ENCODE peak calls at places on chromosomes 6 and 20, in four cellular contexts. N, Q, O and X are unnamed samples.

GRCh38 chr6:31317036-31317435 is 39.9 kb downstream of the HLA-B start:
- DNase-seq in N (no peak), Q (no peak), O (no peak), X (no peak)

GRCh38 chr6:106275692-106276091 is 49.9 kb downstream of the ATG5 start:
- DNase-seq in N (no peak), Q (no peak), O (no peak), X (no peak)

GRCh38 chr6:19719691-19720127 is 117.5 kb upstream of the ID4 start:
- DNase-seq in N (no peak), Q (no peak), O (no peak), X (no peak)

GRCh38 chr6:11246722-11247121 is 14.3 kb upstream of the NEDD9 start:
- DNase-seq in N (no peak), Q (no peak), O (no peak), X (no peak)

GRCh38 chr6:156347251-156348049 is 429.7 kb upstream of the ARID1B start:
- DNase-seq in N (no peak), Q (no peak), O (no peak), X (no peak)

GRCh38 chr6:54617730-54618129 is 228.8 kb upstream of the FAM83B start:
- DNase-seq in N (no peak), Q (no peak), O (no peak), X (no peak)

GRCh38 chr6:106973018-106973840 is 1.3 kb downstream of the CD24 start:
- DNase-seq in N (no peak), Q (no peak), O (peak; percentile 11), X (no peak)

GRCh38 chr6:112690497-112691202 is 343.5 kb downstream of the RFPL4B start:
- DNase-seq in N (no peak), Q (no peak), O (peak; percentile 2), X (no peak)

GRCh38 chr6:13729891-13730290 is 18.3 kb upstream of the RANBP9 start:
- DNase-seq in N (no peak), Q (no peak), O (no peak), X (no peak)

GRCh38 chr6:71351190-71351589 is 62.6 kb downstream of the OGFRL1 start:
- DNase-seq in N (no peak), Q (no peak), O (no peak), X (no peak)

GRCh38 chr20:38692436-38693411 is 31.6 kb upstream of the SLC32A1 start:
- DNase-seq in N (peak; percentile 69), Q (peak; percentile 39), O (no peak), X (peak; percentile 68)

GRCh38 chr6:134345780-134346179 is 27.9 kb upstream of the SGK1 start:
- DNase-seq in N (no peak), Q (no peak), O (no peak), X (no peak)

GRCh38 chr20:38326309-38326708 is 20.0 kb upstream of the LBP start:
- DNase-seq in N (no peak), Q (no peak), O (no peak), X (no peak)

GRCh38 chr6:88238065-88238464 is 71.9 kb upstream of the CNR1 start:
- DNase-seq in N (peak; percentile 12), Q (peak; percentile 40), O (no peak), X (no peak)

GRCh38 chr6:7805828-7806227 is 79.9 kb downstream of the BMP6 start:
- DNase-seq in N (no peak), Q (no peak), O (no peak), X (no peak)

GRCh38 chr6:29828471-29828797 is 809 bp downstream of the HLA-G start:
- DNase-seq in N (no peak), Q (no peak), O (no peak), X (no peak)

GRCh38 chr20:48821261-48821910 is 6.4 kb downstream of the PREX1 start:
- DNase-seq in N (no peak), Q (no peak), O (no peak), X (no peak)

GRCh38 chr6:155309150-155309549 is 5.1 kb downstream of the TFB1M start:
- DNase-seq in N (no peak), Q (no peak), O (no peak), X (no peak)

GRCh38 chr20:5844063-5844681 is 94.0 kb downstream of the SHLD1 start:
- DNase-seq in N (no peak), Q (no peak), O (no peak), X (peak; percentile 45)

GRCh38 chr6:40425192-40425919 is 161.8 kb downstream of the LRFN2 start:
- DNase-seq in N (no peak), Q (no peak), O (no peak), X (no peak)